ENCODE peak calls at places on chromosome 18, in seven cellular contexts. J is Calu3; Y is stimulated activated naive CD8-positive, alpha-beta T cell treated with anti-CD3 and anti-CD28 coated beads, Interleukin-15, amount 100 ng/mL, for 72 hours; U is OCI-M1; H is nephron progenitor cell; G is glutamatergic neuron; W is ELR. B is an unnamed sample.

GRCh38 chr18:11842562-11842961 is 8.7 kb upstream of the CHMP1B start:
- DNase-seq in J (no peak), Y (no peak), U (no peak), H (no peak), G (no peak), W (no peak), B (no peak)

GRCh38 chr18:56096861-56097260 is 508.9 kb upstream of the TCF4 start:
- DNase-seq in J (no peak), Y (no peak), U (no peak), H (no peak), G (no peak), W (no peak), B (no peak)

GRCh38 chr18:73038336-73038735 is 170.5 kb upstream of the NETO1 start:
- DNase-seq in J (no peak), Y (no peak), U (no peak), H (no peak), G (no peak), W (no peak), B (no peak)

GRCh38 chr18:52636536-52636935 is 296.5 kb downstream of the DCC start:
- DNase-seq in J (no peak), Y (no peak), U (peak), H (no peak), G (no peak), W (no peak), B (no peak)

GRCh38 chr18:32425466-32425865 is 45.2 kb downstream of the GAREM1 start:
- DNase-seq in J (no peak), Y (no peak), U (no peak), H (no peak), G (no peak), W (no peak), B (no peak)

GRCh38 chr18:53887447-53887846 is 337.0 kb downstream of the MBD2 start:
- DNase-seq in J (no peak), Y (no peak), U (no peak), H (no peak), G (no peak), W (no peak), B (no peak)

GRCh38 chr18:62877448-62878221 is 162.3 kb downstream of the PHLPP1 start:
- DNase-seq in J (no peak), Y (no peak), U (no peak), H (no peak), G (no peak), W (peak), B (peak)

GRCh38 chr18:22556271-22556990 is 138.7 kb upstream of the CTAGE1 start:
- DNase-seq in J (peak), Y (no peak), U (no peak), H (no peak), G (no peak), W (peak), B (no peak)

GRCh38 chr18:37554399-37554787 is 11.2 kb downstream of the CELF4 start:
- DNase-seq in J (no peak), Y (no peak), U (no peak), H (no peak), G (no peak), W (no peak), B (no peak)

GRCh38 chr18:13437034-13437433 is 218.5 kb downstream of the LDLRAD4 start:
- DNase-seq in J (no peak), Y (no peak), U (no peak), H (no peak), G (no peak), W (no peak), B (no peak)

GRCh38 chr18:69469444-69469919 is 68.8 kb downstream of the DOK6 start:
- DNase-seq in J (no peak), Y (peak), U (peak), H (peak), G (peak), W (peak), B (peak)

GRCh38 chr18:9696701-9697100 is 11.4 kb upstream of the RAB31 start:
- DNase-seq in J (no peak), Y (no peak), U (no peak), H (no peak), G (no peak), W (no peak), B (no peak)

GRCh38 chr18:3648695-3649094 is 198.7 kb downstream of the TGIF1 start:
- DNase-seq in J (no peak), Y (no peak), U (no peak), H (no peak), G (no peak), W (no peak), B (no peak)

GRCh38 chr18:5164903-5165302 is 32.2 kb downstream of the AKAIN1 start:
- DNase-seq in J (no peak), Y (no peak), U (no peak), H (no peak), G (no peak), W (no peak), B (no peak)

GRCh38 chr18:55247032-55247431 is 287.8 kb upstream of the CCDC68 start:
- DNase-seq in J (no peak), Y (no peak), U (no peak), H (no peak), G (no peak), W (peak), B (no peak)

GRCh38 chr18:46360841-46361240 is 256.7 kb downstream of the HAUS1 start:
- DNase-seq in J (no peak), Y (no peak), U (no peak), H (no peak), G (no peak), W (no peak), B (no peak)

GRCh38 chr18:48928787-48929186 is 22.0 kb downstream of the SMAD7 start:
- DNase-seq in J (peak), Y (peak), U (no peak), H (no peak), G (peak), W (peak), B (no peak)

B was measured in HFF-Myc.